ENCODE peak calls at places on chromosomes 16 and 17, in seven cellular contexts. One of them, this sample, is unnamed. For H3K9me3, the result is how much of the 10 kb centered on the place peaks cover.

GRCh38 chr17:32875904-32876413 is 965 bp downstream of the MYO1D start:
- DNase-seq in neural progenitor cell: no peak
- DNase-seq in thoracic aorta: no peak
- DNase-seq in mammary epithelial cell: no peak
- DNase-seq in gastrocnemius medialis: no peak
- DNase-seq in heart right ventricle: no peak
- DNase-seq in upper lobe of right lung: no peak
- DNase-seq in this sample: peak

GRCh38 chr16:1537763-1538289 is 4.4 kb downstream of the TMEM204 start:
- DNase-seq in upper lobe of right lung: no peak
- DNase-seq in neural progenitor cell: no peak
- DNase-seq in heart right ventricle: peak
- DNase-seq in mammary epithelial cell: no peak
- DNase-seq in gastrocnemius medialis: no peak
- DNase-seq in thoracic aorta: no peak
- DNase-seq in this sample: no peak

GRCh38 chr17:19417611-19418010 is 6.6 kb downstream of the RNF112 start:
- DNase-seq in thoracic aorta: no peak
- DNase-seq in neural progenitor cell: no peak
- DNase-seq in upper lobe of right lung: no peak
- DNase-seq in heart right ventricle: no peak
- DNase-seq in gastrocnemius medialis: no peak
- DNase-seq in mammary epithelial cell: peak
- DNase-seq in this sample: no peak

GRCh38 chr16:24748242-24748641 is 18.8 kb downstream of the TNRC6A start:
- DNase-seq in mammary epithelial cell: peak
- DNase-seq in heart right ventricle: no peak
- DNase-seq in upper lobe of right lung: no peak
- DNase-seq in thoracic aorta: peak
- DNase-seq in neural progenitor cell: no peak
- DNase-seq in gastrocnemius medialis: peak
- DNase-seq in this sample: no peak

GRCh38 chr16:81830845-81831600 is 51.9 kb downstream of the PLCG2 start:
- DNase-seq in gastrocnemius medialis: no peak
- DNase-seq in upper lobe of right lung: no peak
- DNase-seq in thoracic aorta: no peak
- DNase-seq in mammary epithelial cell: no peak
- DNase-seq in neural progenitor cell: no peak
- DNase-seq in heart right ventricle: no peak
- DNase-seq in this sample: no peak

GRCh38 chr16:22743401-22743800 is 70.6 kb upstream of the HS3ST2 start:
- DNase-seq in mammary epithelial cell: peak
- DNase-seq in thoracic aorta: no peak
- DNase-seq in gastrocnemius medialis: no peak
- DNase-seq in neural progenitor cell: no peak
- DNase-seq in upper lobe of right lung: no peak
- DNase-seq in heart right ventricle: no peak
- DNase-seq in this sample: no peak

GRCh38 chr16:73268311-73268997 is 220.5 kb upstream of the ZFHX3 start:
- DNase-seq in gastrocnemius medialis: no peak
- DNase-seq in upper lobe of right lung: no peak
- DNase-seq in heart right ventricle: no peak
- DNase-seq in thoracic aorta: no peak
- DNase-seq in neural progenitor cell: peak
- DNase-seq in mammary epithelial cell: no peak
- DNase-seq in this sample: peak

GRCh38 chr17:27241346-27241946 is 52.5 kb upstream of the WSB1 start:
- DNase-seq in neural progenitor cell: no peak
- DNase-seq in mammary epithelial cell: peak
- DNase-seq in thoracic aorta: no peak
- DNase-seq in heart right ventricle: no peak
- DNase-seq in upper lobe of right lung: no peak
- DNase-seq in gastrocnemius medialis: no peak
- DNase-seq in this sample: no peak

GRCh38 chr17:60371818-60372510 is 20.0 kb downstream of the USP32 start:
- DNase-seq in upper lobe of right lung: no peak
- DNase-seq in heart right ventricle: no peak
- DNase-seq in thoracic aorta: no peak
- DNase-seq in mammary epithelial cell: no peak
- DNase-seq in neural progenitor cell: no peak
- DNase-seq in gastrocnemius medialis: no peak
- DNase-seq in this sample: no peak

GRCh38 chr16:82761858-82762257 is 135.1 kb downstream of the CDH13 start:
- DNase-seq in upper lobe of right lung: no peak
- DNase-seq in gastrocnemius medialis: no peak
- DNase-seq in heart right ventricle: no peak
- DNase-seq in mammary epithelial cell: peak
- DNase-seq in thoracic aorta: no peak
- DNase-seq in neural progenitor cell: no peak
- DNase-seq in this sample: peak

GRCh38 chr17:57035971-57036481 is 49.0 kb upstream of the AKAP1 start:
- DNase-seq in heart right ventricle: no peak
- DNase-seq in mammary epithelial cell: peak
- DNase-seq in upper lobe of right lung: no peak
- DNase-seq in neural progenitor cell: no peak
- DNase-seq in gastrocnemius medialis: no peak
- DNase-seq in thoracic aorta: no peak
- DNase-seq in this sample: no peak

GRCh38 chr17:28466521-28467048 is 6.9 kb upstream of the SLC13A2 start:
- DNase-seq in gastrocnemius medialis: no peak
- DNase-seq in mammary epithelial cell: peak
- DNase-seq in neural progenitor cell: no peak
- DNase-seq in thoracic aorta: no peak
- DNase-seq in heart right ventricle: no peak
- DNase-seq in upper lobe of right lung: no peak
- DNase-seq in this sample: peak

GRCh38 chr16:11801481-11802021 is 4.5 kb upstream of the ZC3H7A start:
- DNase-seq in upper lobe of right lung: peak
- DNase-seq in neural progenitor cell: no peak
- DNase-seq in thoracic aorta: no peak
- DNase-seq in mammary epithelial cell: peak
- DNase-seq in gastrocnemius medialis: no peak
- DNase-seq in heart right ventricle: no peak
- DNase-seq in this sample: no peak

GRCh38 chr16:84883301-84883700 is 63.5 kb downstream of the CRISPLD2 start:
- DNase-seq in gastrocnemius medialis: no peak
- DNase-seq in mammary epithelial cell: peak
- DNase-seq in heart right ventricle: no peak
- DNase-seq in thoracic aorta: no peak
- DNase-seq in upper lobe of right lung: no peak
- DNase-seq in neural progenitor cell: no peak
- DNase-seq in this sample: no peak

GRCh38 chr16:29757950-29758466 is 12.2 kb upstream of the C16orf54 start:
- DNase-seq in mammary epithelial cell: no peak
- DNase-seq in upper lobe of right lung: no peak
- DNase-seq in heart right ventricle: no peak
- DNase-seq in thoracic aorta: no peak
- DNase-seq in neural progenitor cell: no peak
- DNase-seq in gastrocnemius medialis: no peak
- DNase-seq in this sample: peak

GRCh38 chr16:13478991-13479390 is 441.0 kb upstream of the ERCC4 start:
- DNase-seq in heart right ventricle: no peak
- DNase-seq in gastrocnemius medialis: no peak
- DNase-seq in mammary epithelial cell: no peak
- DNase-seq in thoracic aorta: no peak
- DNase-seq in upper lobe of right lung: no peak
- DNase-seq in neural progenitor cell: peak
- DNase-seq in this sample: no peak

GRCh38 chr17:2700031-2700490 is 11.5 kb downstream of the CLUH start:
- DNase-seq in neural progenitor cell: no peak
- DNase-seq in thoracic aorta: no peak
- DNase-seq in upper lobe of right lung: peak
- DNase-seq in mammary epithelial cell: no peak
- DNase-seq in heart right ventricle: no peak
- DNase-seq in gastrocnemius medialis: no peak
- DNase-seq in this sample: no peak

GRCh38 chr16:49919327-49919726 is 63.4 kb upstream of the ZNF423 start:
- DNase-seq in neural progenitor cell: no peak
- DNase-seq in gastrocnemius medialis: no peak
- DNase-seq in heart right ventricle: no peak
- DNase-seq in thoracic aorta: no peak
- DNase-seq in mammary epithelial cell: no peak
- DNase-seq in upper lobe of right lung: no peak
- DNase-seq in this sample: no peak

GRCh38 chr17:55563363-55563762 is 52.1 kb upstream of the SMIM36 start:
- DNase-seq in upper lobe of right lung: no peak
- DNase-seq in mammary epithelial cell: no peak
- DNase-seq in thoracic aorta: no peak
- DNase-seq in neural progenitor cell: no peak
- DNase-seq in heart right ventricle: no peak
- DNase-seq in gastrocnemius medialis: no peak
- DNase-seq in this sample: no peak

GRCh38 chr16:21001262-21001661 is 100.7 kb downstream of the LYRM1 start:
- DNase-seq in thoracic aorta: no peak
- DNase-seq in gastrocnemius medialis: no peak
- DNase-seq in heart right ventricle: no peak
- DNase-seq in neural progenitor cell: peak
- DNase-seq in upper lobe of right lung: no peak
- DNase-seq in mammary epithelial cell: no peak
- DNase-seq in this sample: peak

GRCh38 chr16:65119905-65120341 is 1.9 kb downstream of the CDH11 start:
- DNase-seq in gastrocnemius medialis: no peak
- DNase-seq in neural progenitor cell: peak
- DNase-seq in thoracic aorta: no peak
- DNase-seq in heart right ventricle: no peak
- DNase-seq in mammary epithelial cell: no peak
- DNase-seq in upper lobe of right lung: no peak
- DNase-seq in this sample: peak

GRCh38 chr16:54166342-54166865 is 120.2 kb downstream of the IRX3 start:
- DNase-seq in neural progenitor cell: no peak
- DNase-seq in mammary epithelial cell: no peak
- DNase-seq in thoracic aorta: no peak
- DNase-seq in upper lobe of right lung: no peak
- DNase-seq in gastrocnemius medialis: no peak
- DNase-seq in heart right ventricle: no peak
- DNase-seq in this sample: no peak

DNA sequence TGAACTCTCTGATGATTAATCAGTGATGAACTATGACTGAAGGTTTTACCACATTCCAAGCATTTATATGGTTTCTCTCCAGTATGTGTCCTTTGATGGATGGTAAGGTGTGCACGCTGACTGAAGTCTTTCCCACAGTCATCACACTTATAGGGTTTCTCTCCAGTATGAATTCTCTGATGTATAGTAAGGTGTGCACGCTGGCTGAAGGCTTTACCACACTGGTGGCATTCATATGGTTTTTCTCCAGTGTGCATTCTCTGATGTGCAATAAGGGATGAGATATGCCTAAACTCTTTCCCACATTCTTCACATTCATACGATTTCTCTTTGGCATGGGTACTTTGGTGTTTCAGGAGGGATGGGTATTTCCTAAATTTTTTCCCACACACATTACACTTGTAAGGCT is 16.4 kb downstream of the ZNF287 start:
- DNase-seq in gastrocnemius medialis: no peak
- DNase-seq in neural progenitor cell: no peak
- DNase-seq in mammary epithelial cell: no peak
- DNase-seq in thoracic aorta: no peak
- DNase-seq in heart right ventricle: no peak
- DNase-seq in upper lobe of right lung: no peak
- DNase-seq in this sample: no peak
- H3K9me3 ChIP-seq in gastrocnemius medialis: under half
- H3K9me3 ChIP-seq in neural progenitor cell: half or more
- H3K9me3 ChIP-seq in mammary epithelial cell: half or more
- H3K9me3 ChIP-seq in thoracic aorta: half or more
- H3K9me3 ChIP-seq in heart right ventricle: under half
- H3K9me3 ChIP-seq in upper lobe of right lung: half or more
- H3K9me3 ChIP-seq in this sample: under half

DNA sequence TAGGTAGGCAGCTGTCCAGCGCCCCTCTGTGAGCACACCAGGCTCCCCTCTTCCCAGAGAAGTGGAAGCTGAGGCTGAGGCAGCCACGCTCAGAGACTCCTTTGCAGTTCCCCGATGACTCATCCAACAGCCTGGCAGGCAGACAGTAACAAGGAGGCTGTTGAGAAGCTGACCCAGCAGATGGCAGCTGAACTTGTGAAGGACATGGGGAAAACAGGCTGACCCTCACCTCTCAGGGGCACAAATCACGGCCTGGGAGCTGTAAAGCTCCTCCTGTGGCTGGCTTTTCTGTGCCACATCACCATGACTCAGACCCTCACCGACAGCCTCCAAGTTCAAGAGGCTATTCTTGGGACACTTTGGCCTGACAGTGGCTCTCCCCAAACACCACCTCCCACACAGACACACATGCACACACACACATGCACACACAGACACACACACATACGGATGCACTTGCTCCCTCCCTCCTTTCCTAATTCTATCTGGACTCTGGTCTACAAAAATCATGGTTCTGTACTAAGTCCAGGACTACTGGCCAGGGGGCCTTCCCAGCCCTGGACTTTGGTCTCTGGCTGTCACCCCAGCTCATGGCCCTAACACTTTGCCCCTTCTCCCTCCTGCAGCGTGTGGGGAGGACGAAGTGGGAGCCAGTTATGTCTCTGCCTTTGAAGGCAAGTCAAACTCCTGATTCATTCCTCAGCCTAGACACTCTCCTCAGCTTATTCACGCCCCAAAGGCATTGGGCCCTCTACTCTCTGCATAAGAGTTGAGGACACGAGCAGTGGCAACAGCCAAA is 23.2 kb downstream of the MAP3K14 start:
- DNase-seq in gastrocnemius medialis: peak
- DNase-seq in mammary epithelial cell: peak
- DNase-seq in upper lobe of right lung: peak
- DNase-seq in neural progenitor cell: no peak
- DNase-seq in thoracic aorta: peak
- DNase-seq in heart right ventricle: peak
- DNase-seq in this sample: peak
- TF ChIP-seq CTCF in gastrocnemius medialis: no peak
- TF ChIP-seq CTCF in mammary epithelial cell: no peak
- TF ChIP-seq CTCF in upper lobe of right lung: no peak
- TF ChIP-seq CTCF in neural progenitor cell: no peak
- TF ChIP-seq CTCF in thoracic aorta: no peak
- TF ChIP-seq CTCF in heart right ventricle: peak
- TF ChIP-seq CTCF in this sample: no peak

DNA sequence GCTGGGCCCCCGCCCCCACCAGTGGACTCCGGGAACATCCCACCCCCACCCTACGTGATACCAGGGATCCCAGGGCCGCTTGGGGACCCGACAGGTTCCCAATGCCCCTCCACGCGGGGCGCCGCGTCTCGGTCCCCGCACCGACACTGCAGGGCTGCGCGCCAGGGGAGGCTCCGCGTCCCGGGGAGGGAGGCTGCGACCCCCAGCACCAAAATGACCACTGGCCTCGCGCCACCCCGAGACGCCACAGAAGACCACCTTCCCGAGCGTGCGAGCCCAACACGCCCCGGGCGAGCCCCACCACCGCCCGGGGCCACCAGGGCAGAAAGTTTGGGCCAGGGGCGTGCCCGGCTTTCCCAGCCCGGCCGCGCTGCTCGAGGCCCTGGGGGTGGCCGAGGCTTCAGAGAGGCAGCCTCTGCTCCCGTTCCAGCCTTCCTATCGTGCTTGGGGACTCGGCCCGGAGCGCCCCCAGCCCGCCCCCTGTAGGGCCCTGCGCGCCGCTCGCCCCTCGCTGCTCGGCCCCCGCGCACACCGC is 1.2 kb downstream of the RBFOX3 start:
- DNase-seq in mammary epithelial cell: no peak
- DNase-seq in upper lobe of right lung: no peak
- DNase-seq in gastrocnemius medialis: no peak
- DNase-seq in heart right ventricle: no peak
- DNase-seq in neural progenitor cell: peak
- DNase-seq in thoracic aorta: no peak
- DNase-seq in this sample: no peak
- H3K27ac ChIP-seq in mammary epithelial cell: no peak
- H3K27ac ChIP-seq in upper lobe of right lung: no peak
- H3K27ac ChIP-seq in gastrocnemius medialis: no peak
- H3K27ac ChIP-seq in heart right ventricle: no peak
- H3K27ac ChIP-seq in neural progenitor cell: no peak
- H3K27ac ChIP-seq in thoracic aorta: no peak
- H3K27ac ChIP-seq in this sample: no peak

GRCh38 chr17:53119773-53120172 is 703.0 kb upstream of the KIF2B start:
- DNase-seq in upper lobe of right lung: no peak
- DNase-seq in gastrocnemius medialis: no peak
- DNase-seq in neural progenitor cell: no peak
- DNase-seq in heart right ventricle: no peak
- DNase-seq in thoracic aorta: no peak
- DNase-seq in mammary epithelial cell: no peak
- DNase-seq in this sample: no peak
- H3K9me3 ChIP-seq in upper lobe of right lung: under half
- H3K9me3 ChIP-seq in gastrocnemius medialis: under half
- H3K9me3 ChIP-seq in neural progenitor cell: under half
- H3K9me3 ChIP-seq in heart right ventricle: under half
- H3K9me3 ChIP-seq in thoracic aorta: under half
- H3K9me3 ChIP-seq in mammary epithelial cell: under half
- H3K9me3 ChIP-seq in this sample: under half

This sample was measured in cardiac muscle cell.